ENCODE peak calls at places on chromosomes 7 and 10, in seven cellular contexts. C, B, S, G, J, U and M are unnamed samples.

GRCh38 chr7:149861728-149862045 is 12.1 kb upstream of the ATP6V0E2 start:
- DNase-seq in C (no peak), B (no peak), S (no peak), G (no peak), J (no peak), U (no peak), M (no peak)

GRCh38 chr10:43292745-43293676 is 26.1 kb upstream of the RASGEF1A start:
- DNase-seq in C (peak; percentile 67), B (peak; percentile 18), S (peak; percentile 23), G (peak; percentile 38), J (peak; percentile 68), U (peak; percentile 26), M (peak; percentile 8)

GRCh38 chr10:12774219-12774894 is 227.2 kb downstream of the CCDC3 start:
- DNase-seq in C (no peak), B (no peak), S (no peak), G (no peak), J (no peak), U (no peak), M (no peak)

GRCh38 chr7:6162331-6162620 is 110.1 kb downstream of the CYTH3 start:
- DNase-seq in C (no peak), B (no peak), S (no peak), G (no peak), J (no peak), U (no peak), M (no peak)

GRCh38 chr10:49562893-49563292 is 24.0 kb upstream of the ERCC6 start:
- DNase-seq in C (no peak), B (no peak), S (no peak), G (no peak), J (no peak), U (no peak), M (no peak)

GRCh38 chr10:12050528-12050927 is 7.9 kb upstream of the UPF2 start:
- DNase-seq in C (no peak), B (no peak), S (no peak), G (no peak), J (no peak), U (no peak), M (no peak)

GRCh38 chr7:138865843-138866242 is 67.8 kb upstream of the ATP6V0A4 start:
- DNase-seq in C (peak; percentile 75), B (no peak), S (no peak), G (peak; percentile 21), J (no peak), U (no peak), M (no peak)

GRCh38 chr10:30816144-30816811 is 186.7 kb upstream of the LYZL2 start:
- DNase-seq in C (no peak), B (no peak), S (no peak), G (no peak), J (no peak), U (no peak), M (no peak)

GRCh38 chr10:71406878-71407277 is 10.2 kb downstream of the CDH23 start:
- DNase-seq in C (no peak), B (no peak), S (no peak), G (no peak), J (no peak), U (no peak), M (no peak)

GRCh38 chr10:49662169-49662830 is 17.2 kb upstream of the C10orf53 start:
- DNase-seq in C (no peak), B (no peak), S (no peak), G (no peak), J (peak; percentile 4), U (no peak), M (no peak)

GRCh38 chr10:107708981-107709380 is 544.5 kb upstream of the SORCS1 start:
- DNase-seq in C (no peak), B (no peak), S (no peak), G (no peak), J (no peak), U (no peak), M (no peak)

GRCh38 chr7:148700693-148701092 is 2.0 kb downstream of the CUL1 start:
- DNase-seq in C (peak; percentile 55), B (no peak), S (peak; percentile 50), G (peak; percentile 59), J (no peak), U (no peak), M (no peak)

GRCh38 chr7:31073486-31074383 is 21.6 kb downstream of the ADCYAP1R1 start:
- DNase-seq in C (no peak), B (no peak), S (no peak), G (no peak), J (no peak), U (no peak), M (peak; percentile 1)

GRCh38 chr10:54477738-54478137 is 323.3 kb downstream of the PCDH15 start:
- DNase-seq in C (no peak), B (no peak), S (no peak), G (no peak), J (no peak), U (no peak), M (no peak)

GRCh38 chr10:49320191-49320590 is 21.2 kb downstream of the C10orf71 start:
- DNase-seq in C (no peak), B (no peak), S (no peak), G (no peak), J (no peak), U (no peak), M (no peak)

GRCh38 chr10:86313621-86314041 is 53.0 kb downstream of the GRID1 start:
- DNase-seq in C (no peak), B (no peak), S (no peak), G (no peak), J (no peak), U (no peak), M (no peak)

GRCh38 chr10:127649642-127650041 is 87.3 kb upstream of the FOXI2 start:
- DNase-seq in C (peak; percentile 64), B (no peak), S (no peak), G (peak; percentile 2), J (peak; percentile 42), U (no peak), M (no peak)

GRCh38 chr7:139118234-139118802 is 8.8 kb upstream of the ZC3HAV1 start:
- DNase-seq in C (no peak), B (no peak), S (peak; percentile 83), G (no peak), J (peak; percentile 62), U (no peak), M (no peak)